ENCODE peak calls at places on chromosomes 7 and 10, in eight cellular contexts. T is HCT116; A is CD8-positive, alpha-beta T cell; R is thoracic aorta; F is A549; I is Panc1; O is heart left ventricle; U is mesenchymal stem cell. J is an unnamed sample.

GRCh38 chr10:62817763-62818425 is 1.7 kb upstream of the EGR2 start:
- DNase-seq in F (peak; percentile 79), T (peak; percentile 56), I (no peak), A (peak; percentile 55), R (no peak), U (peak; percentile 77), O (peak; percentile 74), J (peak; percentile 31)

GRCh38 chr7:35359423-35359822 is 105.5 kb upstream of the TBX20 start:
- DNase-seq in T (no peak), U (no peak), O (no peak), I (no peak), R (no peak), F (no peak), A (no peak), J (no peak)

GRCh38 chr7:131031100-131031868 is 296.4 kb upstream of the MKLN1 start:
- DNase-seq in I (no peak), O (no peak), U (no peak), A (no peak), T (no peak), R (no peak), F (no peak), J (no peak)

GRCh38 chr7:116316838-116317612 is 106.7 kb downstream of the TES start:
- DNase-seq in O (peak; percentile 69), T (peak; percentile 99), F (peak; percentile 98), R (peak; percentile 46), A (no peak), U (peak; percentile 98), I (peak; percentile 99), J (no peak)

GRCh38 chr10:130363051-130363450 is 226.9 kb downstream of the GLRX3 start:
- DNase-seq in T (no peak), O (no peak), R (no peak), F (no peak), U (no peak), I (no peak), A (no peak), J (no peak)

GRCh38 chr7:132485600-132486594 is 90.4 kb downstream of the PLXNA4 start:
- DNase-seq in R (peak; percentile 33), T (no peak), I (no peak), O (peak; percentile 65), U (no peak), A (peak; percentile 29), F (no peak), J (peak; percentile 31)

GRCh38 chr7:84729284-84729683 is 457.6 kb downstream of the SEMA3D start:
- DNase-seq in F (peak; percentile 15), R (no peak), I (no peak), A (no peak), T (no peak), O (no peak), U (peak; percentile 37), J (no peak)

GRCh38 chr7:96219382-96220130 is 102.3 kb downstream of the SLC25A13 start:
- DNase-seq in O (no peak), F (peak; percentile 49), R (no peak), I (no peak), A (no peak), T (peak; percentile 22), U (no peak), J (no peak)

GRCh38 chr7:159091041-159091440 is 53.6 kb downstream of the VIPR2 start:
- DNase-seq in F (no peak), T (no peak), O (no peak), U (no peak), I (no peak), A (no peak), R (no peak), J (no peak)

GRCh38 chr10:112949128-112949823 is 771 bp upstream of the TCF7L2 start:
- DNase-seq in U (peak; percentile 62), F (peak; percentile 74), T (no peak), I (no peak), R (no peak), O (no peak), A (no peak), J (no peak)

GRCh38 chr7:77413861-77414424 is 2.2 kb downstream of the GSAP start:
- DNase-seq in O (no peak), I (no peak), F (no peak), R (no peak), T (no peak), U (no peak), A (no peak), J (no peak)

GRCh38 chr10:127142141-127142540 is 54.2 kb downstream of the INSYN2A start:
- DNase-seq in T (no peak), R (no peak), O (no peak), A (no peak), U (no peak), I (no peak), F (no peak), J (no peak)

GRCh38 chr10:71719042-71719441 is 536 bp downstream of the C10orf105 start:
- DNase-seq in I (no peak), U (peak; percentile 2), A (no peak), R (no peak), O (peak; percentile 56), F (no peak), T (no peak), J (peak; percentile 59)

GRCh38 chr10:111990734-111991133 is 192.8 kb downstream of the GPAM start:
- DNase-seq in T (no peak), O (no peak), R (no peak), A (no peak), U (no peak), I (no peak), F (no peak), J (no peak)

GRCh38 chr10:110413049-110413783 is 84.5 kb upstream of the DUSP5 start:
- DNase-seq in A (no peak), R (no peak), T (no peak), I (no peak), U (no peak), F (no peak), O (no peak), J (no peak)

GRCh38 chr7:137003606-137004005 is 135.2 kb downstream of the CHRM2 start:
- DNase-seq in T (no peak), I (no peak), A (no peak), F (no peak), U (no peak), O (no peak), R (no peak), J (no peak)

GRCh38 chr10:103928784-103929183 is 10.8 kb upstream of the STN1 start:
- DNase-seq in I (no peak), R (no peak), O (no peak), A (no peak), U (no peak), F (no peak), T (no peak), J (no peak)

GRCh38 chr10:116748471-116748870 is 6.1 kb upstream of the HSPA12A start:
- DNase-seq in U (no peak), O (no peak), A (no peak), T (no peak), I (no peak), F (no peak), R (no peak), J (no peak)

GRCh38 chr10:30583778-30584415 is 45.7 kb downstream of the LYZL2 start:
- DNase-seq in T (peak; percentile 57), F (peak; percentile 89), I (no peak), A (no peak), U (peak; percentile 64), R (peak; percentile 3), O (peak; percentile 74), J (peak; percentile 64)

GRCh38 chr10:100470367-100470766 is 7.6 kb downstream of the WNT8B start:
- DNase-seq in T (no peak), I (no peak), A (no peak), U (peak; percentile 2), R (no peak), F (no peak), O (no peak), J (no peak)

GRCh38 chr7:74482629-74483401 is 29.1 kb downstream of the GTF2IRD1 start:
- DNase-seq in I (peak; percentile 42), U (peak; percentile 95), O (peak; percentile 54), A (no peak), T (peak; percentile 57), R (no peak), F (peak; percentile 94), J (peak; percentile 64)

GRCh38 chr7:25926009-25926408 is 226.0 kb upstream of the NFE2L3 start:
- DNase-seq in R (no peak), U (peak; percentile 81), O (no peak), A (no peak), T (peak; percentile 27), F (no peak), I (no peak), J (no peak)

GRCh38 chr7:128827248-128827958 is 2.8 kb upstream of the FLNC start:
- DNase-seq in T (peak; percentile 53), O (peak; percentile 87), A (no peak), I (peak; percentile 71), R (no peak), F (no peak), U (peak; percentile 87), J (no peak)

GRCh38 chr10:84076540-84077195 is 62.6 kb upstream of the GHITM start:
- DNase-seq in I (no peak), F (peak; percentile 7), O (no peak), U (peak; percentile 72), A (no peak), T (no peak), R (no peak), J (no peak)

GRCh38 chr10:60910543-60910942 is 33.4 kb downstream of the RHOBTB1 start:
- DNase-seq in O (no peak), A (no peak), I (no peak), R (no peak), U (no peak), T (no peak), F (no peak), J (no peak)

GRCh38 chr7:57216340-57216739 is 84.1 kb upstream of the ZNF479 start:
- DNase-seq in U (no peak), F (no peak), O (no peak), T (no peak), R (no peak), A (no peak), I (no peak), J (no peak)
- H3K9me3 ChIP-seq in U (peaks cover 33% of the 10 kb centered on the region), F (peaks cover 5% of the 10 kb centered on the region), O (peaks cover 26% of the 10 kb centered on the region), T (no peaks in the 10 kb centered on the region), R (peaks cover 3% of the 10 kb centered on the region), A (no peaks in the 10 kb centered on the region), I (no peaks in the 10 kb centered on the region), J (no peaks in the 10 kb centered on the region)

GRCh38 chr10:91909178-91909677 is at the start of gene FGFBP3:
- DNase-seq in O (no peak), F (peak; percentile 65), U (peak; percentile 77), R (no peak), I (no peak), T (peak; percentile 40), A (no peak), J (no peak)
- H3K9me3 ChIP-seq in O (no peaks in the 10 kb centered on the region), F (no peaks in the 10 kb centered on the region), U (no peaks in the 10 kb centered on the region), R (no peaks in the 10 kb centered on the region), I (no peaks in the 10 kb centered on the region), T (no peaks in the 10 kb centered on the region), A (no peaks in the 10 kb centered on the region), J (peaks cover 5% of the 10 kb centered on the region)

GRCh38 chr7:153581415-153581814 is 470.8 kb upstream of the DPP6 start:
- DNase-seq in O (no peak), F (no peak), T (no peak), I (no peak), A (no peak), U (no peak), R (no peak), J (no peak)
- H3K9me3 ChIP-seq in O (peaks cover 9% of the 10 kb centered on the region), F (peaks cover 2% of the 10 kb centered on the region), T (peaks cover 4% of the 10 kb centered on the region), I (no peaks in the 10 kb centered on the region), A (no peaks in the 10 kb centered on the region), U (peaks cover 29% of the 10 kb centered on the region), R (no peaks in the 10 kb centered on the region), J (no peaks in the 10 kb centered on the region)

DNA sequence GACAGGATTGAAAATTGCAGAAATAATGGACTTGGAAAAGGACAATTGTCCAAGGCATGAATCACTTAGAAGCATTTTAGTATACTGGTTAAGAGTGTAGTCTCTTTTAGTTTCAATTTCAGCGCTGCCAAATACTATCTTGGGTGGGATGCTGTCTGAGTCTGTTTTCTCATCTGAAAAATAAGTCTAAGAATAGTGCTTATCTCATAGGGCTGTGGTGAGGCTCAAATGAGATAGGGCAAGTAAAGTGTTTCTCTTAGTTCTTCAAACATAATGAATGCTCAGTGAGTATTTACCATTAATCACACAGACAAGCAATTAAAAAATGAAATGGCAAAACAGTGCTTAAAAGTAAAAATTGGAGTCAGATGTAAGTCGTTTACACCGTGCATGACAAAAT is 45.9 kb upstream of the C1GALT1 start:
- DNase-seq in F (no peak), U (peak; percentile 49), O (no peak), T (no peak), R (no peak), A (no peak), I (no peak), J (no peak)
- H3K9me3 ChIP-seq in F (no peaks in the 10 kb centered on the region), U (no peaks in the 10 kb centered on the region), O (no peaks in the 10 kb centered on the region), T (no peaks in the 10 kb centered on the region), R (no peaks in the 10 kb centered on the region), A (no peaks in the 10 kb centered on the region), I (no peaks in the 10 kb centered on the region), J (no peaks in the 10 kb centered on the region)

J was measured in tibial nerve.